ENCODE peak calls at places on chromosome 14, in five cellular contexts. W is activated T-helper 1 cell treated with anti-CD3 and anti-CD28 coated beads, Interleukin-2, amount 50 U/mL, for 16 hours; P is psoas muscle; R is effector CD4-positive, alpha-beta T cell; B is cardiac muscle cell. L is an unnamed sample.

GRCh38 chr14:68661226-68662225 is 131.3 kb downstream of the ZFP36L1 start:
- DNase-seq in R (no peak), P (no peak), W (no peak), B (peak), L (peak)

GRCh38 chr14:38207342-38207741 is 362 bp upstream of the SSTR1 start:
- DNase-seq in B (no peak), R (no peak), P (no peak), W (no peak), L (no peak)

GRCh38 chr14:53043107-53043704 is 92.4 kb upstream of the FERMT2 start:
- DNase-seq in R (no peak), W (no peak), B (no peak), P (no peak), L (no peak)

GRCh38 chr14:105600939-105601359 is 74.6 kb downstream of the TMEM121 start:
- DNase-seq in W (no peak), B (no peak), P (no peak), R (no peak), L (no peak)

GRCh38 chr14:92513966-92514843 is 624 bp downstream of the RIN3 start:
- DNase-seq in B (peak), R (no peak), W (no peak), P (no peak), L (peak)

GRCh38 chr14:96661244-96661969 is 135.8 kb upstream of the VRK1 start:
- DNase-seq in P (no peak), W (no peak), B (no peak), R (no peak), L (no peak)

GRCh38 chr14:20331048-20331613 is 1.9 kb downstream of the CCNB1IP1 start:
- DNase-seq in P (no peak), R (no peak), B (no peak), W (no peak), L (no peak)

GRCh38 chr14:100735271-100735670 is 8.6 kb downstream of the DLK1 start:
- DNase-seq in R (no peak), B (no peak), P (no peak), W (no peak), L (peak)

GRCh38 chr14:29717906-29718305 is 209.7 kb downstream of the PRKD1 start:
- DNase-seq in P (no peak), B (no peak), W (no peak), R (no peak), L (no peak)

GRCh38 chr14:104235686-104236085 is 97.3 kb downstream of the KIF26A start:
- DNase-seq in W (peak), P (no peak), B (no peak), R (no peak), L (no peak)

GRCh38 chr14:51604078-51604477 is 47.6 kb upstream of the FRMD6 start:
- DNase-seq in W (no peak), R (no peak), B (no peak), P (no peak), L (no peak)

GRCh38 chr14:100755649-100756048 is 29.0 kb downstream of the DLK1 start:
- DNase-seq in B (no peak), R (no peak), W (no peak), P (no peak), L (no peak)

GRCh38 chr14:22047105-22047504 is 373.5 kb upstream of the OR4E1 start:
- DNase-seq in W (no peak), B (peak), R (no peak), P (no peak), L (no peak)

GRCh38 chr14:64715146-64715627 is 11.0 kb downstream of the PLEKHG3 start:
- DNase-seq in B (no peak), P (no peak), R (no peak), W (no peak), L (peak)

GRCh38 chr14:34781242-34781641 is 66.8 kb upstream of the CFL2 start:
- DNase-seq in W (no peak), B (no peak), R (no peak), P (no peak), L (no peak)

GRCh38 chr14:36524874-36525745 is 5.1 kb upstream of the NKX2-1 start:
- DNase-seq in W (no peak), P (peak), R (no peak), B (peak), L (no peak)

GRCh38 chr14:89912667-89913211 is 41.8 kb downstream of the EFCAB11 start:
- DNase-seq in W (no peak), P (no peak), B (no peak), R (no peak), L (no peak)

GRCh38 chr14:74988993-74989392 is 13.7 kb upstream of the EIF2B2 start:
- DNase-seq in R (no peak), B (no peak), W (no peak), P (no peak), L (no peak)

GRCh38 chr14:88212691-88213090 is 110.4 kb downstream of the KCNK10 start:
- DNase-seq in W (no peak), B (no peak), P (no peak), R (no peak), L (no peak)

GRCh38 chr14:101022121-101022520 is 118.6 kb upstream of the RTL1 start:
- DNase-seq in P (no peak), B (no peak), W (no peak), R (no peak), L (peak)

GRCh38 chr14:85987292-85987691 is 457.3 kb downstream of the FLRT2 start:
- DNase-seq in P (no peak), W (no peak), B (no peak), R (no peak), L (no peak)

GRCh38 chr14:91996951-91997371 is 42.9 kb downstream of the TRIP11 start:
- DNase-seq in W (no peak), R (no peak), B (peak), P (no peak), L (no peak)

L was measured in sigmoid colon.